ENCODE peak calls at places on chromosomes 12 and 14, in seven cellular contexts. Z is breast epithelium; I is fibroblast of lung; V is CD4-positive, alpha-beta memory T cell; D is cardiac muscle cell; A is GM23248; H is CD8-positive, alpha-beta memory T cell. X is an unnamed sample.

GRCh38 chr14:24483604-24484252 is 24.3 kb downstream of the CMA1 start:
- DNase-seq in I (peak; percentile 27), Z (no peak), H (no peak), A (no peak), V (peak; percentile 27), D (peak; percentile 87), X (no peak)

GRCh38 chr12:54933381-54933780 is 51.2 kb downstream of the TESPA1 start:
- DNase-seq in D (peak; percentile 25), V (peak; percentile 16), Z (no peak), I (peak; percentile 63), H (no peak), A (peak; percentile 24), X (no peak)

GRCh38 chr12:26361964-26362363 is 166.6 kb downstream of the SSPN start:
- DNase-seq in V (no peak), A (no peak), Z (no peak), H (no peak), D (no peak), I (no peak), X (no peak)

GRCh38 chr14:24465369-24465768 is 22.8 kb upstream of the SDR39U1 start:
- DNase-seq in H (no peak), D (no peak), V (no peak), I (no peak), A (no peak), Z (no peak), X (no peak)

GRCh38 chr12:24839268-24839791 is 109.6 kb downstream of the BCAT1 start:
- DNase-seq in D (peak; percentile 39), V (no peak), I (peak; percentile 81), Z (no peak), H (peak; percentile 3), A (peak; percentile 75), X (no peak)

GRCh38 chr12:130079254-130079653 is 83.0 kb upstream of the FZD10 start:
- DNase-seq in Z (no peak), A (no peak), I (no peak), D (no peak), H (no peak), V (no peak), X (no peak)

GRCh38 chr12:125193798-125194562 is 128.7 kb downstream of the AACS start:
- DNase-seq in Z (no peak), I (peak; percentile 63), H (no peak), D (no peak), A (peak; percentile 58), V (no peak), X (no peak)

GRCh38 chr14:95993768-95994592 is 45.2 kb upstream of the C14orf132 start:
- DNase-seq in Z (no peak), A (peak; percentile 76), H (no peak), I (peak; percentile 43), D (peak; percentile 67), V (no peak), X (no peak)

GRCh38 chr14:34024768-34025144 is 73.9 kb upstream of the EGLN3 start:
- DNase-seq in A (no peak), D (no peak), H (no peak), I (no peak), V (no peak), Z (no peak), X (no peak)

GRCh38 chr14:37596790-37597189 is 1.4 kb downstream of the TTC6 start:
- DNase-seq in V (no peak), A (no peak), H (no peak), Z (no peak), D (no peak), I (no peak), X (no peak)

GRCh38 chr14:104874110-104874531 is 9.1 kb downstream of the CEP170B start:
- DNase-seq in D (no peak), I (no peak), A (peak; percentile 0), Z (no peak), H (no peak), V (no peak), X (no peak)

GRCh38 chr12:45462506-45462905 is 246.6 kb downstream of the ANO6 start:
- DNase-seq in D (no peak), Z (no peak), H (no peak), A (no peak), I (no peak), V (no peak), X (no peak)

GRCh38 chr12:115918763-115919162 is 358.7 kb downstream of the MED13L start:
- DNase-seq in H (no peak), D (no peak), V (no peak), I (no peak), A (no peak), Z (no peak), X (no peak)

GRCh38 chr12:27177716-27178115 is 66.4 kb upstream of the STK38L start:
- DNase-seq in V (no peak), H (no peak), I (peak; percentile 94), D (peak; percentile 42), Z (no peak), A (peak; percentile 75), X (no peak)

GRCh38 chr14:51917186-51917585 is 56.8 kb downstream of the GNG2 start:
- DNase-seq in D (no peak), Z (no peak), V (no peak), H (no peak), I (no peak), A (no peak), X (no peak)

GRCh38 chr12:81208193-81208946 is 130.5 kb downstream of the ACSS3 start:
- DNase-seq in H (no peak), I (no peak), Z (no peak), V (no peak), A (peak; percentile 1), D (peak; percentile 20), X (no peak)
- H3K4me1 ChIP-seq in H (no peaks in the 10 kb centered on the region), I (peaks cover 2% of the 10 kb centered on the region), Z (no peaks in the 10 kb centered on the region), V (no peaks in the 10 kb centered on the region), A (peaks cover 21% of the 10 kb centered on the region), D (peaks cover 11% of the 10 kb centered on the region), X (peaks cover 4% of the 10 kb centered on the region)

GRCh38 chr12:49562831-49563230 is 5.1 kb downstream of the MCRS1 start:
- DNase-seq in A (no peak), D (no peak), H (no peak), Z (no peak), I (no peak), V (no peak), X (no peak)
- H3K4me3 ChIP-seq in A (no peak overlapping the region), D (no peak overlapping the region), H (no peak overlapping the region), Z (no peak overlapping the region), I (no peak overlapping the region), V (no peak overlapping the region), X (no peak overlapping the region)

DNA sequence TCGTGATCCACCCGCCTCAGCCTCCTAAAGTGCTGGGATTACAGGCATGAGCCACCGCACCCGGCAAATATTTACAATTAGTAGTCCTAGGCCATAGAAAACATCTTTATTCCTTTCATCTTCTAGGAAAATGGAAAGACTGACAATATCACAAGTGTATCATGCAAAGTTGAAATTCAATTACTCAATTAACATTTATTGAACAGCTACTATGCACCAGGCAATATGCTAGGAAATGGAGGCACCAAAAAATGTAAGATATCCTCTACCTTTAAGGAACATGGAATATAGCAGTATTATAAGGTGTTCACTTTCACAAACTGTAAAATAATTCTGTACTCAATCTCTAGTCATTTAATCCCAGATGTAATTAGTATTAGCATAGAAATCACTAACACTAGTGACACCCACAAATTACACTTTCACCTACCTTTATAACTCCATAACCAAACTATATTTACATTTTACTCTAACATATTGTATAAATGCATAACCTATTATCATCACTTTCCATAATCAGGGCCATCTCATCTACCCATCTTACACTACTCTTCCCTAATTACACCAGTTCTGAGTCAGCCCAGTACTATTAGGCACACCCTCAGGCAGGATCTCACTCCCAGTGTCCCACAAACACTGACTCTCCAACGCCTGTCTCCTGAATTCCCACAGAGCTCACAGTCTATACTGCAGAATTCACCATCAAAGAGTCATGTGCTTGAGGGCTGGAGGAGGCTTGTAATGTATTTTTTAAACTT is 10.4 kb downstream of the CORO1C start:
- DNase-seq in I (peak; percentile 74), D (no peak), H (no peak), Z (no peak), V (no peak), A (peak; percentile 90), X (no peak)
- H3K4me1 ChIP-seq in I (peaks cover 48% of the 10 kb centered on the region), D (peaks cover 23% of the 10 kb centered on the region), H (no peaks in the 10 kb centered on the region), Z (peaks cover 14% of the 10 kb centered on the region), V (peaks cover 9% of the 10 kb centered on the region), A (peaks cover 91% of the 10 kb centered on the region), X (no peaks in the 10 kb centered on the region)

DNA sequence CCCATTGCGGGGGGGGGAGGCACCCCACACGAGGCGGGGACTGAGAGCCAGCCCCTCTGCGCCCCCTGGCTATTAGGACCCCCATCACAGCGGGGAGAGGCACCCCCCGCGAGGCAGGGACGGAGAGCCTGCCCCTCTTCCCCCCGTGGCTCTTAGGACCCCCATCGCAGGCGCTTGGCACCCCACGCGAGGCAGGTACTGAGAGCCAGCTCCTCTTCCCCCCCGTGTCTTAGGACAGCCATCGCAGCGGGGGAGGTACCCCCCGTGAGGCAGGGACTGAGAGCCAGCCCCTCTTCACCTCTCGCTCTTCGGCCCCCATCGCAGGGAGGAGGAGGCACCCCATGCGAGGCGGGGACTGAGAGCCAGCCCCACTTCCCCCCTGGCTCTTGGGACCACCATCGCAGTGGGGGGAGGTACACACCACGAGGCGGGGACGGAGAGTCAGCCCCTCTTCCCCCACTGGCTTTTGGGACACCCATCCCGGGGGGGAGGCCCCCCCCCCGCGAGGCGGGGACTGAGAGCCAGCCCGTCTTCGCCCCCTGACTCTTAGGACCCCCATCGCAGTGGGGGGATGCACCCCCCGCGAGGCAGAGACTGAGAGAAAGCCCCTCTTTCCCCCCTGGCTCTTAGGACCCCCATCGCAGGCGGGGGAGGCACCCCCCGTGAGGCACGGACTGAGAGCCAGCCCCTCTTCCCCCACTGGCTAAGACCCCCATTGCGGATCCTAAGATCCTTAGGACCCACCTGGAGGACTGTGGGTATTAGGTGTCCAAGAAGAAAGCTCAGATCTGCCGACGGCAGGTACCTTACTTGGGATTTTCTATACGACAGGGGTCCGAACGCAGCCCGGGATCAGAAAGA is 198.6 kb upstream of the PZP start:
- DNase-seq in Z (no peak), D (no peak), I (no peak), A (no peak), V (no peak), H (no peak), X (no peak)
- H3K4me3 ChIP-seq in Z (peak overlapping the region; percentile 24), D (no peak overlapping the region), I (no peak overlapping the region), A (no peak overlapping the region), V (no peak overlapping the region), H (no peak overlapping the region), X (no peak overlapping the region)

GRCh38 chr12:2083561-2083960 is 30.8 kb downstream of the CACNA1C start:
- DNase-seq in V (no peak), H (no peak), D (no peak), I (peak; percentile 26), Z (no peak), A (peak; percentile 32), X (no peak)

GRCh38 chr12:2083008-2083407 is 30.2 kb downstream of the CACNA1C start:
- DNase-seq in D (no peak), V (no peak), Z (no peak), A (peak; percentile 10), I (peak; percentile 38), H (no peak), X (no peak)

GRCh38 chr12:2084553-2085296 is 31.9 kb downstream of the CACNA1C start:
- DNase-seq in D (peak; percentile 82), V (no peak), Z (no peak), H (no peak), A (peak; percentile 96), I (peak; percentile 80), X (no peak)

GRCh38 chr12:2080604-2081003 is 27.8 kb downstream of the CACNA1C start:
- DNase-seq in A (no peak), D (no peak), H (no peak), I (no peak), V (no peak), Z (no peak), X (no peak)

DNA sequence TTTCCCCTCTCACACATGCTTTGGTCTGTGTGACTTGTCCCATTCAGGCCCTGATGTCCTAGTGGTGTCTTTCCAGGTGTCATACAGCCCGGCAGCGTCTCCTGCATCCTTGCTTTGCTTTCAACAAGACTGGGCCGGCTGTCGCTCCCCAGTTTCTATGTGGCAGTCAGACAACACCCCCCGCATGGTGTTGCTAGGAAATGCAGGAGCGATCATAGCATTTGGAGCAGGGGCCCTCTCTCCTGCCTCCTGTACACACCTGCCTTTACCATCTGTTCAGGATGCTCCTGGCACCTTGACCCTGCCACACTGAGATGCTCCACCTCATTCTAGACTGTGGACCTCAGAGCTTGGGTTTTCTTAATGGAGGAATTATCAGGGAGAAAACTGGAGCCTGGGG is 29.5 kb downstream of the CACNA1C start:
- DNase-seq in I (no peak), V (no peak), Z (no peak), A (no peak), D (no peak), H (no peak), X (no peak)
- H3K4me1 ChIP-seq in I (peaks cover 24% of the 10 kb centered on the region), V (no peaks in the 10 kb centered on the region), Z (no peaks in the 10 kb centered on the region), A (peaks cover 34% of the 10 kb centered on the region), D (peaks cover 22% of the 10 kb centered on the region), H (no peaks in the 10 kb centered on the region), X (no peaks in the 10 kb centered on the region)

X was measured in iPS DF 6.9.